ENCODE peak calls at places on chromosomes 6 and 20, in five cellular contexts. I is naive thymus-derived CD4-positive, alpha-beta T cell; V is gastroesophageal sphincter; E is upper lobe of right lung; J is right lobe of liver. X is an unnamed sample.

GRCh38 chr6:75431379-75431778 is 62.2 kb downstream of the FILIP1 start:
- ATAC-seq in V (peak), I (no peak), J (no peak), E (peak), X (no peak)

GRCh38 chr20:48962976-48963730 is 41.6 kb downstream of the ARFGEF2 start:
- ATAC-seq in J (peak), V (no peak), I (no peak), E (peak), X (no peak)

GRCh38 chr6:129719692-129720091 is 9.7 kb upstream of the ARHGAP18 start:
- ATAC-seq in J (no peak), I (no peak), E (no peak), V (no peak), X (no peak)

GRCh38 chr6:136038531-136038930 is 187.0 kb downstream of the PDE7B start:
- ATAC-seq in E (no peak), V (no peak), J (no peak), I (no peak), X (no peak)

GRCh38 chr6:27872634-27873028 is 39.6 kb downstream of the OR2B2 start:
- ATAC-seq in V (no peak), E (no peak), I (peak), J (peak), X (peak)

GRCh38 chr20:62499758-62500236 is 24.0 kb upstream of the GATA5 start:
- ATAC-seq in I (no peak), V (peak), E (no peak), J (no peak), X (no peak)

GRCh38 chr6:19892250-19892649 is 55.1 kb downstream of the ID4 start:
- ATAC-seq in J (no peak), I (no peak), E (peak), V (no peak), X (no peak)

GRCh38 chr6:37812835-37813234 is 6.7 kb upstream of the ZFAND3 start:
- ATAC-seq in V (no peak), E (peak), I (no peak), J (peak), X (no peak)

GRCh38 chr20:23061262-23061661 is 11.8 kb upstream of the THBD start:
- ATAC-seq in I (no peak), J (no peak), E (peak), V (no peak), X (no peak)

GRCh38 chr6:158999154-158999668 is 791 bp downstream of the RSPH3 start:
- ATAC-seq in J (peak), I (peak), E (peak), V (peak), X (peak)